ENCODE peak calls at places on chromosomes 13 and 19, in six cellular contexts. One of them, this sample, is unnamed.

GRCh38 chr13:27673911-27674310 is 52.2 kb downstream of the POLR1D start:
- DNase-seq in fibroblast of lung: no peak
- DNase-seq in astrocyte: no peak
- DNase-seq in GM23248: no peak
- DNase-seq in mesenchymal stem cell: no peak
- DNase-seq in neural progenitor cell: no peak
- DNase-seq in this sample: no peak

GRCh38 chr13:110479648-110480047 is 81.9 kb downstream of the RAB20 start:
- DNase-seq in neural progenitor cell: peak
- DNase-seq in mesenchymal stem cell: no peak
- DNase-seq in fibroblast of lung: no peak
- DNase-seq in GM23248: no peak
- DNase-seq in astrocyte: no peak
- DNase-seq in this sample: no peak

GRCh38 chr13:23541221-23541620 is 29.0 kb upstream of the TNFRSF19 start:
- DNase-seq in mesenchymal stem cell: peak
- DNase-seq in GM23248: no peak
- DNase-seq in neural progenitor cell: no peak
- DNase-seq in astrocyte: no peak
- DNase-seq in fibroblast of lung: peak
- DNase-seq in this sample: no peak

GRCh38 chr13:19961924-19962323 is 3.4 kb downstream of the ZMYM2 start:
- DNase-seq in mesenchymal stem cell: no peak
- DNase-seq in fibroblast of lung: no peak
- DNase-seq in GM23248: no peak
- DNase-seq in neural progenitor cell: no peak
- DNase-seq in astrocyte: no peak
- DNase-seq in this sample: no peak

GRCh38 chr13:52686381-52686780 is 33.7 kb downstream of the SUGT1 start:
- DNase-seq in neural progenitor cell: no peak
- DNase-seq in astrocyte: no peak
- DNase-seq in GM23248: no peak
- DNase-seq in fibroblast of lung: no peak
- DNase-seq in mesenchymal stem cell: peak
- DNase-seq in this sample: no peak

GRCh38 chr13:108272333-108272732 is 2.8 kb downstream of the TNFSF13B start:
- DNase-seq in fibroblast of lung: peak
- DNase-seq in neural progenitor cell: no peak
- DNase-seq in astrocyte: no peak
- DNase-seq in GM23248: peak
- DNase-seq in mesenchymal stem cell: peak
- DNase-seq in this sample: no peak

GRCh38 chr13:36421447-36421846 is 10.8 kb upstream of the CCNA1 start:
- DNase-seq in astrocyte: peak
- DNase-seq in fibroblast of lung: no peak
- DNase-seq in GM23248: peak
- DNase-seq in mesenchymal stem cell: no peak
- DNase-seq in neural progenitor cell: no peak
- DNase-seq in this sample: peak

GRCh38 chr13:73952683-73953082 is 181.5 kb downstream of the KLF12 start:
- DNase-seq in GM23248: peak
- DNase-seq in neural progenitor cell: no peak
- DNase-seq in fibroblast of lung: peak
- DNase-seq in mesenchymal stem cell: peak
- DNase-seq in astrocyte: peak
- DNase-seq in this sample: peak

GRCh38 chr13:20608438-20609020 is 41.6 kb downstream of the IFT88 start:
- DNase-seq in mesenchymal stem cell: no peak
- DNase-seq in GM23248: peak
- DNase-seq in astrocyte: peak
- DNase-seq in fibroblast of lung: peak
- DNase-seq in neural progenitor cell: no peak
- DNase-seq in this sample: no peak

GRCh38 chr13:75514080-75515040 is 23.3 kb downstream of the COMMD6 start:
- DNase-seq in astrocyte: peak
- DNase-seq in GM23248: peak
- DNase-seq in neural progenitor cell: no peak
- DNase-seq in mesenchymal stem cell: peak
- DNase-seq in fibroblast of lung: peak
- DNase-seq in this sample: no peak

DNA sequence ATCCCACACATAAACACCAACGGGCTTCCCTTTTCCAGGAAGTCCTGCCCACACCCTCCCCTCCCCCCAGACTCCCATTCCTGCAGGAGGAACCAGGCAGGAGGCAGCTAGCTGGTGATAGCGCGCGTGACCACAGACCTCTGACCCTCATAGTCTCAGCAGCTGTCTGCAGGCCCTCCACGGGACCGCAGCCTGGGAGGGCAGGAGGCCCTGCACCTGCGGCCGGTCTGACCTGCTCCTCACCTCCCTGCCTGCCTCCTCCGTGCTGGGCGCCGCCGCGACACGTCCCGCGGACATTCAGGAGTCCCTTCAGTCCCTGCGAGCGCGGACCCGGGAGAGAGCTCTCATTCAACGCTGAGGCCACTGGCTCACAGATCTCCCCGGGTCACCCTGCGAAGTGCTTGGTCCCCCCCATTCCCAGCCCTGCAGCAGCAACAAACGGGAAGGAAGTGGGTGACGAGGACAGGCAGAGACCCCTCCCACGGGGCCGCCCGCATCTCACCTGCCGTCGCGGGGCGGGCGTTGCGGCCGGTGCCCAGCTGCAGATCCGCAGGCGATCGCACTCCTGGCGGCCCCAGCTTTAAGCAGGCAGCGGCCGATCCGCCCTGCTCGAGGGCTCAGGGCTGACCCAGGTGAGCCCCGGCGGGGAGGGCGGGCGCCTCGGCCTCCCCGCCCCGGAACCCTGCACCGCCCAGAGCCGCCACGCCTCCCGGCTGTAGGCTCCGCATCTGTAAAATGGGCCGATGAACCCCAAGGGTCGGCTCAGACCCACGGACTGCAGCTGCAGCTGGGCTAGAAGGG is 1.1 kb upstream of the ACP5 start:
- DNase-seq in mesenchymal stem cell: peak
- DNase-seq in fibroblast of lung: peak
- DNase-seq in astrocyte: no peak
- DNase-seq in neural progenitor cell: peak
- DNase-seq in GM23248: no peak
- DNase-seq in this sample: no peak
- H3K9ac ChIP-seq in mesenchymal stem cell: no peak
- H3K9ac ChIP-seq in fibroblast of lung: no peak
- H3K9ac ChIP-seq in astrocyte: no peak
- H3K9ac ChIP-seq in neural progenitor cell: no peak
- H3K9ac ChIP-seq in GM23248: no peak
- H3K9ac ChIP-seq in this sample: no peak

GRCh38 chr13:26051231-26052135 is at the start of gene SHISA2:
- DNase-seq in neural progenitor cell: peak
- DNase-seq in astrocyte: peak
- DNase-seq in GM23248: peak
- DNase-seq in fibroblast of lung: peak
- DNase-seq in mesenchymal stem cell: peak
- DNase-seq in this sample: peak
- H3K4me3 ChIP-seq in neural progenitor cell: peak
- H3K4me3 ChIP-seq in astrocyte: peak
- H3K4me3 ChIP-seq in GM23248: peak
- H3K4me3 ChIP-seq in fibroblast of lung: peak
- H3K4me3 ChIP-seq in mesenchymal stem cell: peak
- H3K4me3 ChIP-seq in this sample: peak

GRCh38 chr19:9827325-9828238 is at the start of gene UBL5:
- DNase-seq in fibroblast of lung: peak
- DNase-seq in neural progenitor cell: peak
- DNase-seq in GM23248: peak
- DNase-seq in astrocyte: peak
- DNase-seq in mesenchymal stem cell: peak
- DNase-seq in this sample: peak
- H3K27ac ChIP-seq in fibroblast of lung: peak
- H3K27ac ChIP-seq in neural progenitor cell: no peak
- H3K27ac ChIP-seq in GM23248: peak
- H3K27ac ChIP-seq in astrocyte: peak
- H3K27ac ChIP-seq in mesenchymal stem cell: peak
- H3K27ac ChIP-seq in this sample: peak

DNA sequence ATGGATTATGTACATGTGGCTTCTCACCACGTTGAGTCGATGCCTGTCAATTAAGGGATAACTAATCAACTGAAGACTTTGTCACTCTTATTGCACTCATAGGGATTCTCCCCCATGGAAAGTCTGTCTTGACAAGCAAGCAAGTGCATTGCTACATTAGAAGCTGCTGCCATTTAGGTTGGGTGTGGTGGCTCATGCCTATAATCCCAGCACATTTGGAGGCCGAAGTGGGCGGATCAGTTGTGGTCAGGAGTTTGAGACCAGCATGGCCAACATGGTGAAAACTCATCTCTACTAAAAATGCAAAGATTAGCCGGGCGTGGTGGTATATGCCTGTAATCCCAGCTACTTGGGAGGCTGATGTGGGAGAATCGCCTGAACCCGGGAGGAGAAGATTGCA is 18.3 kb upstream of the ZNF846 start:
- DNase-seq in astrocyte: no peak
- DNase-seq in fibroblast of lung: no peak
- DNase-seq in GM23248: no peak
- DNase-seq in mesenchymal stem cell: no peak
- DNase-seq in neural progenitor cell: no peak
- DNase-seq in this sample: no peak
- H3K9ac ChIP-seq in astrocyte: no peak
- H3K9ac ChIP-seq in fibroblast of lung: no peak
- H3K9ac ChIP-seq in GM23248: no peak
- H3K9ac ChIP-seq in mesenchymal stem cell: no peak
- H3K9ac ChIP-seq in neural progenitor cell: no peak
- H3K9ac ChIP-seq in this sample: no peak

GRCh38 chr19:41324921-41325639 is 15.1 kb downstream of the CCDC97 start:
- DNase-seq in GM23248: peak
- DNase-seq in mesenchymal stem cell: peak
- DNase-seq in fibroblast of lung: peak
- DNase-seq in neural progenitor cell: peak
- DNase-seq in astrocyte: peak
- DNase-seq in this sample: no peak

GRCh38 chr19:41327076-41327475 is 17.1 kb downstream of the CCDC97 start:
- DNase-seq in GM23248: no peak
- DNase-seq in fibroblast of lung: no peak
- DNase-seq in astrocyte: no peak
- DNase-seq in neural progenitor cell: no peak
- DNase-seq in mesenchymal stem cell: peak
- DNase-seq in this sample: no peak

GRCh38 chr19:41327499-41328156 is 17.7 kb downstream of the CCDC97 start:
- DNase-seq in astrocyte: peak
- DNase-seq in mesenchymal stem cell: no peak
- DNase-seq in fibroblast of lung: peak
- DNase-seq in neural progenitor cell: no peak
- DNase-seq in GM23248: peak
- DNase-seq in this sample: no peak

GRCh38 chr19:41325640-41325946 is 15.6 kb downstream of the CCDC97 start:
- DNase-seq in mesenchymal stem cell: no peak
- DNase-seq in GM23248: no peak
- DNase-seq in fibroblast of lung: no peak
- DNase-seq in astrocyte: no peak
- DNase-seq in neural progenitor cell: no peak
- DNase-seq in this sample: no peak

DNA sequence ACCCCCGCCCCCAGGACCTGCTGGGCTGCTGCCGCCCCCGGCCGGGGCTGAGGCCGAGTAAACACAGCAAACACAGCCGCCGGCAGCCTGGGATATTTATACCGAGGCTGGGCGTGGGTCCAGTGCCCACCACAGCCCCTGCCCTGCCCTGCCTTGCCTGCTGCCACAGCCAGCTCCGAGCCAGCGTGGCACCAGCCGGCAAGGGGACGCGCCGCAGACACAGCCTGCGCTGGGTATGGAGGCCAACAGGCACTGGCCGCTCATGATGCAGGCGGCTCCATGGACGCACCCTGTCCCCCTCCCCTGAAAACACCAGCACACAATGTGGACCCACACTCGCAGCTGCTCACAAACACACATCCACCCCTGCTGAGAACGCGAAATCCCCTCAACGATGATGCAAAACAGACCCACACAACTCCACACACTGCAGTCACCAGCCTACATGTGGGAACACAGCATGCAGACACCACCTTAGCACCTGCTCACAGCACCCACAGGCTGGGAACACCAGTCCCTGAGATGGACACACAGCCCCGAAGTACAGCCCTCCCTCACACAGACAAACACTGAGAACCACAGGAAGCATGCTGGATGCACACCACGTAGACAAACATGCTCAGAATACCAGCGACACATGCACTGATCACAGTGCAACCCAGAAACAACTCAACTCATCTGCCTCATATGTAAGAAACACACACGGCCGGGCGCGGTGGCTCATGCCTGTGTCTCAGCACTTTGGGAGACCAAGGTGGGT is 16.2 kb downstream of the CCDC97 start:
- DNase-seq in GM23248: peak
- DNase-seq in fibroblast of lung: peak
- DNase-seq in neural progenitor cell: no peak
- DNase-seq in astrocyte: peak
- DNase-seq in mesenchymal stem cell: peak
- DNase-seq in this sample: no peak
- H3K4me3 ChIP-seq in GM23248: peak
- H3K4me3 ChIP-seq in fibroblast of lung: no peak
- H3K4me3 ChIP-seq in neural progenitor cell: peak
- H3K4me3 ChIP-seq in astrocyte: peak
- H3K4me3 ChIP-seq in mesenchymal stem cell: peak
- H3K4me3 ChIP-seq in this sample: no peak

DNA sequence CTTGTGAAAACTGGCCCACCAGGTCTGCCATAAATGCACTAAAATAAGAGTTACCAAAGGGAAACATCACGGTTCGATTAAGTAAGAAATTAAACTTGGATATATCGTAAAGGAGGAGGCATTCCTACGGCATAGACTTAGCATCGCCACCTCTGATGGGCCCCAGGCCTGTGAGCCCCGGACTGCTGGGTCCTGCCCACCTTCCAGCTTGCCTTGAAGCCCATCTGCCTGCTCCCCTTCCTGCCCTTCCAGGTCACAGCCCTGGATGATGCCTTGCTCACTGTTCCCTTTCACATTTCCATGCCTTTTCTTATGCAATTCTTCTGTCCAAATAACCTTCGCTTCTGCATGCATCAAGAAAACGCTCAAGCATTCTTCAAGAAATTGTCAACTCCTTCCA is 91.3 kb downstream of the DOCK9 start:
- DNase-seq in astrocyte: no peak
- DNase-seq in mesenchymal stem cell: no peak
- DNase-seq in GM23248: no peak
- DNase-seq in neural progenitor cell: no peak
- DNase-seq in fibroblast of lung: no peak
- DNase-seq in this sample: no peak
- H3K27ac ChIP-seq in astrocyte: no peak
- H3K27ac ChIP-seq in mesenchymal stem cell: no peak
- H3K27ac ChIP-seq in GM23248: no peak
- H3K27ac ChIP-seq in neural progenitor cell: no peak
- H3K27ac ChIP-seq in fibroblast of lung: no peak
- H3K27ac ChIP-seq in this sample: no peak

DNA sequence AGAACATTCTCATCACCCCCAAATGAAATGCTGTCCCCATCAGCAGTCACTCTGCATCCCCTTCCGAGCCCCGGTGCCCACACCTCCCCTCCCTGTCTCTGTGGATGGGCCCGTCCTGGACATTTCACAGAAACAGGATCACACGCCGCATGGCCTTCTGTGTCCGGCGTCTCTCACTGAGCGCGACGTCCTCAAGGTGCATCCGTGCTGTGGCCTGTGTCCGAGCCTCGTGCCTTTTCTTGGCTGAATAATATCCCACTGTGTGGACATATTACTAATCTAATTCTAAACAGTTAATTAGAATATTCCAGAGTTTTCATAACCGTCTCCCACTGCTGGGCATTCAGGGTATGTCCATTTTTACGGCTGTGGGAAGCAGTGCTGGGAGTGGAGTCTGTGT is 8.7 kb downstream of the NDUFS7 start:
- DNase-seq in neural progenitor cell: no peak
- DNase-seq in fibroblast of lung: no peak
- DNase-seq in GM23248: no peak
- DNase-seq in mesenchymal stem cell: no peak
- DNase-seq in astrocyte: no peak
- DNase-seq in this sample: no peak
- H3K9ac ChIP-seq in neural progenitor cell: no peak
- H3K9ac ChIP-seq in fibroblast of lung: no peak
- H3K9ac ChIP-seq in GM23248: no peak
- H3K9ac ChIP-seq in mesenchymal stem cell: no peak
- H3K9ac ChIP-seq in astrocyte: no peak
- H3K9ac ChIP-seq in this sample: no peak